ENCODE peak calls at places on chromosomes 2 and 18, in five cellular contexts. One of them, this sample, is unnamed.
A peak's percentile ranks its signal among the peaks of the same experiment; 100 is the strongest.

GRCh38 chr18:49668583-49669290 is 106.9 kb downstream of the LIPG start:
- DNase-seq in activated T-helper 1 cell treated with Interleukin-2 at 50 U/mL for 16 hours: no peak
- DNase-seq in NCI-H1105: peak; percentile 40
- DNase-seq in NCI-H345: peak; percentile 74
- DNase-seq in NCI-H748 treated with DMSO at 0.1 percent for 48 hours: peak; percentile 13
- DNase-seq in this sample: no peak

GRCh38 chr2:80322958-80323357 is 18.4 kb upstream of the LRRTM1 start:
- DNase-seq in NCI-H748 treated with DMSO at 0.1 percent for 48 hours: no peak
- DNase-seq in NCI-H345: no peak
- DNase-seq in activated T-helper 1 cell treated with Interleukin-2 at 50 U/mL for 16 hours: no peak
- DNase-seq in NCI-H1105: no peak
- DNase-seq in this sample: no peak

GRCh38 chr18:12088731-12089375 is 4.8 kb upstream of the ANKRD62 start:
- DNase-seq in NCI-H1105: no peak
- DNase-seq in activated T-helper 1 cell treated with Interleukin-2 at 50 U/mL for 16 hours: no peak
- DNase-seq in NCI-H748 treated with DMSO at 0.1 percent for 48 hours: no peak
- DNase-seq in NCI-H345: no peak
- DNase-seq in this sample: no peak

GRCh38 chr18:73414069-73414468 is 546.3 kb upstream of the NETO1 start:
- DNase-seq in NCI-H748 treated with DMSO at 0.1 percent for 48 hours: no peak
- DNase-seq in NCI-H1105: no peak
- DNase-seq in NCI-H345: no peak
- DNase-seq in activated T-helper 1 cell treated with Interleukin-2 at 50 U/mL for 16 hours: no peak
- DNase-seq in this sample: no peak

GRCh38 chr18:51108330-51108729 is 78.3 kb downstream of the SMAD4 start:
- DNase-seq in NCI-H748 treated with DMSO at 0.1 percent for 48 hours: no peak
- DNase-seq in NCI-H1105: no peak
- DNase-seq in NCI-H345: no peak
- DNase-seq in activated T-helper 1 cell treated with Interleukin-2 at 50 U/mL for 16 hours: no peak
- DNase-seq in this sample: no peak

GRCh38 chr18:12741351-12741750 is 38.5 kb downstream of the PSMG2 start:
- DNase-seq in NCI-H1105: peak; percentile 44
- DNase-seq in NCI-H345: peak; percentile 94
- DNase-seq in NCI-H748 treated with DMSO at 0.1 percent for 48 hours: peak; percentile 75
- DNase-seq in activated T-helper 1 cell treated with Interleukin-2 at 50 U/mL for 16 hours: no peak
- DNase-seq in this sample: peak; percentile 22

GRCh38 chr2:5373200-5373599 is 319.0 kb upstream of the SOX11 start:
- DNase-seq in NCI-H1105: no peak
- DNase-seq in NCI-H345: peak; percentile 36
- DNase-seq in activated T-helper 1 cell treated with Interleukin-2 at 50 U/mL for 16 hours: no peak
- DNase-seq in NCI-H748 treated with DMSO at 0.1 percent for 48 hours: no peak
- DNase-seq in this sample: no peak

GRCh38 chr2:187078297-187078696 is 229.3 kb upstream of the ZSWIM2 start:
- DNase-seq in NCI-H345: no peak
- DNase-seq in activated T-helper 1 cell treated with Interleukin-2 at 50 U/mL for 16 hours: no peak
- DNase-seq in NCI-H1105: no peak
- DNase-seq in NCI-H748 treated with DMSO at 0.1 percent for 48 hours: no peak
- DNase-seq in this sample: no peak

GRCh38 chr2:54660752-54661151 is 62.7 kb upstream of the EML6 start:
- DNase-seq in NCI-H345: no peak
- DNase-seq in NCI-H748 treated with DMSO at 0.1 percent for 48 hours: no peak
- DNase-seq in activated T-helper 1 cell treated with Interleukin-2 at 50 U/mL for 16 hours: no peak
- DNase-seq in NCI-H1105: no peak
- DNase-seq in this sample: no peak

GRCh38 chr18:48968412-48969215 is 17.8 kb upstream of the SMAD7 start:
- DNase-seq in activated T-helper 1 cell treated with Interleukin-2 at 50 U/mL for 16 hours: no peak
- DNase-seq in NCI-H1105: no peak
- DNase-seq in NCI-H748 treated with DMSO at 0.1 percent for 48 hours: no peak
- DNase-seq in NCI-H345: no peak
- DNase-seq in this sample: no peak

GRCh38 chr2:9089831-9090230 is 86.3 kb upstream of the MBOAT2 start:
- DNase-seq in NCI-H345: no peak
- DNase-seq in activated T-helper 1 cell treated with Interleukin-2 at 50 U/mL for 16 hours: no peak
- DNase-seq in NCI-H748 treated with DMSO at 0.1 percent for 48 hours: no peak
- DNase-seq in NCI-H1105: no peak
- DNase-seq in this sample: no peak

GRCh38 chr18:43794363-43794762 is 517.1 kb upstream of the SYT4 start:
- DNase-seq in activated T-helper 1 cell treated with Interleukin-2 at 50 U/mL for 16 hours: no peak
- DNase-seq in NCI-H1105: no peak
- DNase-seq in NCI-H345: no peak
- DNase-seq in NCI-H748 treated with DMSO at 0.1 percent for 48 hours: no peak
- DNase-seq in this sample: no peak

GRCh38 chr2:60565472-60565871 is 12.0 kb upstream of the BCL11A start:
- DNase-seq in activated T-helper 1 cell treated with Interleukin-2 at 50 U/mL for 16 hours: no peak
- DNase-seq in NCI-H1105: no peak
- DNase-seq in NCI-H748 treated with DMSO at 0.1 percent for 48 hours: no peak
- DNase-seq in NCI-H345: peak; percentile 17
- DNase-seq in this sample: peak; percentile 28